ENCODE peak calls at places on chromosomes 16 and 17, in five cellular contexts. C, V, Z, T and U are unnamed samples.
A peak's percentile ranks its signal among the peaks of the same experiment; 100 is the strongest.

GRCh38 chr17:13490427-13490826 is 111.3 kb downstream of the HS3ST3A1 start:
- DNase-seq in Z (no peak), V (no peak), C (no peak), T (no peak), U (no peak)

GRCh38 chr17:29178750-29179231 is 1.4 kb downstream of the MYO18A start:
- DNase-seq in V (no peak), C (no peak), T (no peak), Z (peak; percentile 41), U (no peak)

GRCh38 chr16:1614226-1615102 is 2.3 kb downstream of the CRAMP1 start:
- DNase-seq in V (no peak), T (no peak), C (no peak), Z (peak; percentile 58), U (no peak)

GRCh38 chr16:54059319-54059718 is 227.3 kb downstream of the IRX3 start:
- DNase-seq in V (no peak), T (no peak), C (no peak), Z (no peak), U (no peak)

GRCh38 chr16:67636713-67637112 is 8.2 kb upstream of the CARMIL2 start:
- DNase-seq in Z (no peak), C (no peak), V (no peak), T (no peak), U (no peak)

GRCh38 chr17:75843577-75844529 is at the start of gene UNC13D:
- DNase-seq in T (no peak), Z (no peak), C (no peak), V (no peak), U (peak; percentile 68)

GRCh38 chr16:13333336-13333735 is 431.9 kb downstream of the SHISA9 start:
- DNase-seq in V (no peak), Z (no peak), C (no peak), T (no peak), U (no peak)

GRCh38 chr17:78185981-78186688 is 717 bp downstream of the TK1 start:
- DNase-seq in T (peak; percentile 31), Z (peak; percentile 73), C (no peak), V (no peak), U (no peak)

GRCh38 chr17:69651921-69652320 is 237.4 kb downstream of the MAP2K6 start:
- DNase-seq in C (no peak), V (no peak), T (no peak), Z (no peak), U (no peak)

GRCh38 chr17:57819273-57819672 is 30.6 kb downstream of the MRPS23 start:
- DNase-seq in C (no peak), V (no peak), T (no peak), Z (no peak), U (no peak)

GRCh38 chr17:65055708-65056638 is 567 bp downstream of the GNA13 start:
- DNase-seq in C (no peak), T (peak; percentile 56), Z (peak; percentile 73), V (peak; percentile 16), U (peak; percentile 80)

GRCh38 chr17:77736207-77736600 is 222.3 kb upstream of the TNRC6C start:
- DNase-seq in Z (no peak), T (peak; percentile 49), V (no peak), C (no peak), U (peak; percentile 33)

GRCh38 chr16:77132051-77132618 is 58.9 kb upstream of the MON1B start:
- DNase-seq in T (no peak), C (no peak), V (no peak), Z (no peak), U (no peak)

GRCh38 chr16:87324411-87325275 is 7.5 kb upstream of the C16orf95 start:
- DNase-seq in C (peak; percentile 31), Z (peak; percentile 77), V (no peak), T (peak; percentile 55), U (no peak)

GRCh38 chr16:75385507-75386152 is 47.7 kb downstream of the CFDP1 start:
- DNase-seq in V (peak; percentile 66), C (no peak), Z (peak; percentile 21), T (peak; percentile 47), U (no peak)

GRCh38 chr17:61874075-61874474 is 10.7 kb upstream of the BRIP1 start:
- DNase-seq in T (no peak), V (no peak), C (no peak), Z (no peak), U (no peak)

GRCh38 chr16:35150805-35151312 is 1691.4 kb downstream of the TP53TG3F start:
- DNase-seq in C (no peak), V (no peak), Z (no peak), T (no peak), U (no peak)

GRCh38 chr16:17403156-17403809 is 67.5 kb downstream of the XYLT1 start:
- DNase-seq in V (no peak), Z (no peak), C (no peak), T (no peak), U (no peak)

GRCh38 chr16:64469906-64470702 is 651.8 kb downstream of the CDH11 start:
- DNase-seq in Z (no peak), V (no peak), C (no peak), T (no peak), U (no peak)

GRCh38 chr17:73541111-73541510 is 103.1 kb downstream of the SDK2 start:
- DNase-seq in C (no peak), T (no peak), Z (no peak), V (no peak), U (no peak)

GRCh38 chr16:4098496-4098895 is 17.7 kb downstream of the ADCY9 start:
- DNase-seq in V (no peak), Z (no peak), C (no peak), T (no peak), U (no peak)

GRCh38 chr17:59311051-59311468 is 20.4 kb upstream of the YPEL2 start:
- DNase-seq in Z (peak; percentile 63), V (peak; percentile 78), C (no peak), T (peak; percentile 38), U (no peak)

DNA sequence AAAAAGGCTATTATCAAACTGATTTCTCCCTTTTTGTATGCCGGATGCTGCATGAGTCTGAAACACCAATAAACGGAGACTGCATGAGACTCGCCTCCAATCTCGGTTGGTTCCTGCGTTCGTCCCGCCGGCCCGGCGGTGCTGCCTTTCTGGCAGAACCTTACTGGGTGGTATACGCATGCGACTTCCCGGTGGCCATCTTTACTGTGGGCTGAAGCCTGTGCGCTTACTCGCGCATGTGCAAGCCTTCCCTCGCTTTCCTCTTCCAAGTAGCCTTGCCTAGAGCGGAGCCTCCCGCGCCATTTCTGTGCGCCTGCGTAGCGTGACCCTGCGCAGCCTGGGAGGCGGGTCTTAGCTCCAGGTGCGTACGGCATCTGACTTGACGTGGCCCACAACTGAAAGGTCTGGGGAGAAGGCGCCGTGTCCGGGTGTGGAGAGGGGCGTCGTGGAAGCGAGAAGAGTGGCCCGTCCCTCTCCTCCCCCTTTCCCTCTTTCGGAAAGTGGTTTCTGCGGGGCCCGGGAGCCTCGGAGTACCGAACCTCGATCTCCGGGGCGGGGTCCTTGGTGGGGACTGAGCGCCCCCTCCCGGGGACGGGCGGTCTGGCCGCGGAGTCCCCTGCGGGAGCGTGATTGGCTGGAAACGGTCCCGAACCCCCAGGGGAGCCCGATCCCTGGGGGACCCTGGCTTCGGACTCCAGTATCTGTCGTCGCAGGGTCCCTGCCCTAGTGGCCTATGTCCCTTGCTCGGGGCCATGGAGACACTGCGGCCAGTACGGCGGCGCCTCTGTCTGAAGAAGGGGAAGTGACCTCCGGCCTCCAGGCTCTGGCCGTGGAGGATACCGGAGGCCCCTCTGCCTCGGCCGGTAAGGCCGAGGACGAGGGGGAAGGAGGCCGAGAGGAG is at the start of gene PAGR1:
- DNase-seq in V (peak; percentile 99), C (peak; percentile 98), T (peak; percentile 99), Z (peak; percentile 95), U (peak; percentile 98)
- TF ChIP-seq POLR2A in V (peak; percentile 85), C (peak; percentile 86), T (peak; percentile 74), Z (peak; percentile 88), U (peak; percentile 79)

GRCh38 chr17:41864498-41864836 is 756 bp downstream of the KLHL11 start:
- DNase-seq in C (no peak), V (no peak), Z (no peak), T (no peak), U (no peak)
- TF ChIP-seq POLR2A in C (no peak), V (no peak), Z (no peak), T (no peak), U (no peak)

GRCh38 chr17:81397314-81398169 is 2.3 kb downstream of the BAHCC1 start:
- DNase-seq in C (no peak), Z (peak; percentile 79), V (no peak), T (no peak), U (no peak)

GRCh38 chr17:81398170-81398854 is 3.1 kb downstream of the BAHCC1 start:
- DNase-seq in Z (peak; percentile 52), C (no peak), T (no peak), V (no peak), U (no peak)

GRCh38 chr17:81396278-81396721 is 1.0 kb downstream of the BAHCC1 start:
- DNase-seq in C (no peak), V (no peak), Z (no peak), T (no peak), U (no peak)

GRCh38 chr17:81395600-81396277 is 482 bp downstream of the BAHCC1 start:
- DNase-seq in C (no peak), Z (no peak), V (no peak), T (no peak), U (no peak)

DNA sequence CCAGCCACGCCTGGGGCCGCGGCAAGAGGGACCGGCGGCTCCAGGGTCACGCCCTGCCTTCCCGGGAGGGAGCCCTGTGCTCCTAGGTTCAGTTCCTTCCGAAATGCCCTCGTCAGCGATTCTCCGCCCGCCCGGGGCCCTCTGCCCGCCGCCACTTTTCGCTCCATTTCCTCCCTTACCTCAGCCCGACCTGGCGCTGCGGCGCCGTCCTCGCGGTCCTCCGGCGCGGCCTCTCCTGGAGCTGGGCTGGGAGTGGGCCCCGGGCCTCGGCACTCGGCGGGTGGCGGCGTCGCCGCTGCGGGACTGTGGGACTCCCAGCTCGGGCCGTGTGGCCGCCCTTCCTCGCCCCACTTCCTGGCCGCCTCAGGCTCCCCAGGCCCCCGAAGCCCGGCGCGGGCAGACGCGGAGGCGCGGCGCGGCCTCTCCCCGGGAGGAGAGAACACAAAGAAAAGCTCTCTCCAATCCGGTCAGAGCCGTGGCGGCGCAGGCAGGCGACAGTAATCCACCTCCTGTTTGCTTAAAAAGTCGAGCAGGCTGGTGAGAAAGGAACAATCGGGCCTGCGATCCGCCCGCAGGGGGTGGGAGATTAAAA is 1.6 kb downstream of the BAHCC1 start:
- DNase-seq in Z (peak; percentile 55), C (no peak), T (no peak), V (no peak), U (no peak)
- TF ChIP-seq POLR2A in Z (no peak), C (peak; percentile 45), T (no peak), V (no peak), U (peak; percentile 12)

DNA sequence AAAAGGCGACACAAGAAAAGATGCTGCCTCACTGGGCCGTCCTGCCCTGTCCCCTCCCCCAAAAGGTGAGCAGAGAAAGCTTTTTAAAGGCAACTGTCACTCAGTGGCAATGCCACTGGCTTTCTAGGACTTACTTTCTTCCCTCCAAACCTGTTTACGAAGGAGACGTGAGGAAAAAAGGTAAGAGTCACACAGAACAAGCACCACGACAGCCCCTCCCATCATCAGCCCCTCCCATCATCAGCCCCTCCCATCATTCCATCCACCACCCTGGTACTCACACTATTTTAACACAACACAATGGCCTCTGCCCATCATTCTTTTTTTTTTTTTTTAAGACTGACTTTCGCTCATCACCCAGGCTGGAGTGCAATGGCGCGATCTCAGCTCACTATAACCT is 77.1 kb downstream of the NXN start:
- DNase-seq in T (no peak), Z (no peak), C (no peak), V (no peak), U (no peak)
- TF ChIP-seq POLR2A in T (no peak), Z (no peak), C (no peak), V (no peak), U (no peak)